ENCODE peak calls at places on chromosome 14, in five cellular contexts. M, T, S, B and H are unnamed samples.

GRCh38 chr14:32075636-32076277 is 1.3 kb upstream of the ARHGAP5 start:
- DNase-seq in M (peak; percentile 32), S (no peak), B (peak; percentile 34), T (no peak), H (peak; percentile 30)

GRCh38 chr14:89534896-89535615 is 118.0 kb upstream of the FOXN3 start:
- DNase-seq in S (no peak), M (no peak), B (no peak), T (no peak), H (no peak)

GRCh38 chr14:74510211-74510931 is 16.8 kb downstream of the ISCA2 start:
- DNase-seq in S (no peak), T (no peak), B (peak; percentile 25), M (no peak), H (no peak)

GRCh38 chr14:52977798-52978197 is 26.9 kb upstream of the FERMT2 start:
- DNase-seq in T (no peak), M (no peak), S (no peak), B (no peak), H (no peak)

GRCh38 chr14:77052281-77053044 is 24.0 kb upstream of the IRF2BPL start:
- DNase-seq in M (no peak), S (no peak), T (no peak), B (no peak), H (no peak)

GRCh38 chr14:42335918-42336317 is 729.2 kb downstream of the LRFN5 start:
- DNase-seq in T (no peak), M (no peak), B (no peak), S (no peak), H (peak; percentile 93)

GRCh38 chr14:101878222-101879211 is 85.9 kb upstream of the DYNC1H1 start:
- DNase-seq in T (no peak), B (no peak), S (no peak), M (no peak), H (no peak)

GRCh38 chr14:27372771-27373170 is 774.9 kb upstream of the NOVA1 start:
- DNase-seq in M (no peak), B (no peak), T (no peak), S (no peak), H (no peak)

GRCh38 chr14:60648934-60649814 is at the start of gene SIX1:
- DNase-seq in T (peak; percentile 73), S (no peak), M (peak; percentile 93), B (peak; percentile 77), H (peak; percentile 97)

GRCh38 chr14:29926701-29927595 is 699 bp downstream of the PRKD1 start:
- DNase-seq in B (peak; percentile 54), M (peak; percentile 59), S (no peak), T (peak; percentile 15), H (peak; percentile 55)

GRCh38 chr14:52391866-52392600 is 77.9 kb downstream of the PTGER2 start:
- DNase-seq in S (no peak), T (no peak), B (no peak), M (no peak), H (no peak)

GRCh38 chr14:72736348-72736747 is 157.6 kb downstream of the DPF3 start:
- DNase-seq in B (peak; percentile 46), T (peak; percentile 60), S (no peak), M (peak; percentile 31), H (peak; percentile 11)

GRCh38 chr14:102217399-102217798 is 77.7 kb downstream of the WDR20 start:
- DNase-seq in T (no peak), M (no peak), B (no peak), S (no peak), H (no peak)

GRCh38 chr14:36517242-36518030 is 2.6 kb downstream of the NKX2-1 start:
- DNase-seq in M (no peak), T (no peak), B (no peak), S (no peak), H (peak; percentile 56)

GRCh38 chr14:79084861-79085260 is 914.7 kb downstream of the NRXN3 start:
- DNase-seq in M (no peak), T (no peak), B (no peak), S (no peak), H (no peak)

GRCh38 chr14:99256483-99256874 is 15.5 kb downstream of the BCL11B start:
- DNase-seq in S (no peak), M (no peak), B (no peak), T (no peak), H (no peak)

GRCh38 chr14:92360666-92361370 is 37.9 kb downstream of the SLC24A4 start:
- DNase-seq in S (no peak), M (no peak), B (no peak), T (no peak), H (no peak)

GRCh38 chr14:33802737-33803136 is 148.1 kb downstream of the EGLN3 start:
- DNase-seq in M (no peak), T (no peak), B (no peak), S (no peak), H (no peak)

GRCh38 chr14:60649815-60650381 is 621 bp upstream of the SIX1 start:
- DNase-seq in S (no peak), T (no peak), M (peak; percentile 37), B (no peak), H (peak; percentile 52)

GRCh38 chr14:76257111-76257803 is 105.5 kb downstream of the GPATCH2L start:
- DNase-seq in S (no peak), B (no peak), M (no peak), T (peak; percentile 68), H (no peak)

GRCh38 chr14:75626857-75627256 is 33.8 kb downstream of the ERG28 start:
- DNase-seq in M (no peak), S (no peak), T (no peak), B (no peak), H (no peak)

GRCh38 chr14:54106802-54107377 is 150.3 kb upstream of the BMP4 start:
- DNase-seq in M (no peak), B (peak; percentile 63), T (no peak), S (no peak), H (peak; percentile 35)

GRCh38 chr14:104195361-104195760 is 57.0 kb downstream of the KIF26A start:
- DNase-seq in T (no peak), B (no peak), S (no peak), M (no peak), H (no peak)

GRCh38 chr14:73462078-73462715 is 3.9 kb upstream of the NUMB start:
- DNase-seq in M (peak; percentile 89), B (peak; percentile 97), T (peak; percentile 45), S (no peak), H (no peak)

GRCh38 chr14:73944432-73945158 is 5.3 kb downstream of the FAM161B start:
- DNase-seq in M (no peak), T (no peak), B (no peak), S (no peak), H (no peak)

GRCh38 chr14:60114881-60115280 is 23.2 kb downstream of the PCNX4 start:
- DNase-seq in S (no peak), M (no peak), T (no peak), B (no peak), H (no peak)

GRCh38 chr14:75982724-75983358 is 1.0 kb upstream of the TGFB3 start:
- DNase-seq in M (peak; percentile 35), B (no peak), T (no peak), S (no peak), H (no peak)

GRCh38 chr14:72699852-72700257 is 194.0 kb downstream of the DPF3 start:
- DNase-seq in S (no peak), B (no peak), M (peak; percentile 14), T (no peak), H (no peak)

GRCh38 chr14:59483360-59483759 is 848 bp downstream of the L3HYPDH start:
- DNase-seq in S (no peak), T (peak; percentile 14), M (peak; percentile 47), B (no peak), H (no peak)

GRCh38 chr14:77301103-77301502 is 19.6 kb downstream of the POMT2 start:
- DNase-seq in M (peak; percentile 89), B (peak; percentile 75), T (peak; percentile 48), S (no peak), H (peak; percentile 97)

GRCh38 chr14:24339284-24340151 is at the start of gene RIPK3:
- DNase-seq in T (no peak), S (peak; percentile 36), M (no peak), B (no peak), H (peak; percentile 72)

GRCh38 chr14:103727313-103728000 is 11.8 kb downstream of the ZFYVE21 start:
- DNase-seq in S (no peak), B (no peak), T (no peak), M (no peak), H (peak; percentile 85)

GRCh38 chr14:55604467-55604866 is 24.5 kb downstream of the KTN1 start:
- DNase-seq in B (no peak), M (no peak), S (no peak), T (no peak), H (no peak)

GRCh38 chr14:25759251-25759650 is 709.3 kb upstream of the STXBP6 start:
- DNase-seq in S (no peak), M (no peak), T (no peak), B (no peak), H (no peak)

GRCh38 chr14:95516554-95517209 is at the start of gene SYNE3:
- DNase-seq in B (no peak), M (no peak), S (no peak), T (peak; percentile 90), H (peak; percentile 53)

GRCh38 chr14:95518045-95518751 is 1.7 kb upstream of the SYNE3 start:
- DNase-seq in M (no peak), T (no peak), S (no peak), B (no peak), H (no peak)

GRCh38 chr14:95515080-95515489 is 1.4 kb downstream of the SYNE3 start:
- DNase-seq in B (no peak), M (no peak), T (no peak), S (no peak), H (peak; percentile 61)

GRCh38 chr14:95514131-95515079 is 2.0 kb downstream of the SYNE3 start:
- DNase-seq in B (no peak), M (no peak), T (no peak), S (no peak), H (peak; percentile 59)

GRCh38 chr14:95515523-95516517 is 630 bp downstream of the SYNE3 start:
- DNase-seq in B (peak; percentile 39), M (peak; percentile 37), S (no peak), T (peak; percentile 75), H (peak; percentile 78)
- TF ChIP-seq JUNB in B (no peak), M (no peak), S (no peak), T (no peak), H (no peak)

GRCh38 chr14:80212025-80212402 is 710 bp upstream of the DIO2 start:
- DNase-seq in B (no peak), M (peak; percentile 87), T (no peak), S (no peak), H (peak; percentile 18)
- TF ChIP-seq JUNB in B (no peak), M (peak; percentile 49), T (no peak), S (no peak), H (no peak)

GRCh38 chr14:100786820-100787219 is 39.1 kb upstream of the MEG3 start:
- DNase-seq in M (no peak), S (no peak), B (no peak), T (no peak), H (no peak)
- TF ChIP-seq JUNB in M (no peak), S (no peak), B (no peak), T (no peak), H (no peak)

DNA sequence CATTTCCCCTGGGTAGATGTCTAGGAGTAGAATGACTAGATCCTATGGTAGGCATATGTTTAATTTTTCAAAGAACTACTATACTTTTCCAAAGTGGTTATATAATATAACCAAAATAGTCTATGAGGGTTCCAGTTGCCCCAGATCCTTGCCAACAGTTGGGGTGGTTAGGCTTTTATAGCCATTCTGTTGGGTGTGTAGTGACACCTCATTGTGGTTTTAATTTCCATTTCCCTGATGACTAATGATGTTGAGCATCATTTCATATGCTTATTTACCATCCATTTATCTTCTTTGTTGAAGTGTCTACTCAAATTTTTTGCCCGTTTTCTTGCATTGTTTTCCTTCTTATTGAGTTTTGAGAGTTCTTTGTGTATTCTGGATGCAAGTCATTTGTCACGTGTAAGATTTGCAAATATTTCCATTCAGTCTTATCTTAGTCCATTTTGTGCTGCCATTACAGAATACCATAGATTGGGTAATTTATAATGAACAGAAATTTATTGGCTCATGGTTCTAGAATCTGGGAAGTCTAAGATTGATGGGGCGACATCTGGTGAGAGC is 4.7 kb downstream of the SYNE2 start:
- DNase-seq in M (no peak), B (no peak), T (no peak), S (no peak), H (no peak)
- TF ChIP-seq JUNB in M (no peak), B (no peak), T (no peak), S (no peak), H (no peak)